ENCODE peak calls at places on chromosomes 11 and 22, in eight cellular contexts. K is GOT3; L is left cardiac atrium; S is effector memory CD4-positive, alpha-beta T cell; A is GM04503; D is AG10803; O is A549; X is naive thymus-derived CD8-positive, alpha-beta T cell. T is an unnamed sample.

GRCh38 chr11:10441652-10442503 is 13.2 kb upstream of the AMPD3 start:
- DNase-seq in X (no peak), K (no peak), D (no peak), L (no peak), O (no peak), S (no peak), A (no peak), T (no peak)

GRCh38 chr22:34567367-34567766 is 498.6 kb upstream of the ISX start:
- DNase-seq in S (no peak), O (no peak), A (no peak), D (no peak), L (no peak), K (no peak), X (no peak), T (no peak)

GRCh38 chr22:46077669-46078099 is 72.6 kb upstream of the PPARA start:
- DNase-seq in A (no peak), X (no peak), S (no peak), D (peak), L (peak), O (no peak), K (no peak), T (no peak)

GRCh38 chr11:87144266-87144665 is 106.5 kb downstream of the TMEM135 start:
- DNase-seq in A (no peak), D (no peak), X (no peak), L (no peak), O (no peak), K (no peak), S (no peak), T (no peak)

GRCh38 chr11:13140028-13140870 is 131.1 kb downstream of the RASSF10 start:
- DNase-seq in L (no peak), D (peak), K (no peak), X (no peak), O (peak), S (no peak), A (no peak), T (no peak)

GRCh38 chr11:9906043-9906791 is 242.3 kb downstream of the SWAP70 start:
- DNase-seq in S (no peak), K (no peak), A (peak), L (no peak), O (peak), D (peak), X (no peak), T (peak)

GRCh38 chr22:25282671-25283561 is 63.5 kb downstream of the CRYBB2 start:
- DNase-seq in K (no peak), D (no peak), X (no peak), L (no peak), S (no peak), O (no peak), A (no peak), T (no peak)

GRCh38 chr11:34145847-34146381 is 40.5 kb downstream of the NAT10 start:
- DNase-seq in A (no peak), S (no peak), D (no peak), O (no peak), L (no peak), X (no peak), K (no peak), T (no peak)

GRCh38 chr22:43118953-43119458 is 8.5 kb downstream of the BIK start:
- DNase-seq in A (no peak), S (no peak), O (no peak), L (no peak), D (no peak), X (no peak), K (no peak), T (no peak)

GRCh38 chr11:832529-833113 is at the start of gene CD151:
- DNase-seq in L (no peak), A (no peak), X (no peak), O (no peak), K (no peak), D (peak), S (no peak), T (peak)

GRCh38 chr11:73493838-73494598 is 103.9 kb downstream of the FAM168A start:
- DNase-seq in X (no peak), K (no peak), O (no peak), S (no peak), L (no peak), D (peak), A (peak), T (peak)

GRCh38 chr11:129131361-129131760 is 60.8 kb downstream of the ARHGAP32 start:
- DNase-seq in O (no peak), D (no peak), A (no peak), S (no peak), K (no peak), L (no peak), X (no peak), T (no peak)

GRCh38 chr11:118911113-118911879 is 14.4 kb downstream of the BCL9L start:
- DNase-seq in O (no peak), A (no peak), S (no peak), L (no peak), K (no peak), X (no peak), D (peak), T (no peak)

GRCh38 chr11:84234011-84234410 is 947.8 kb upstream of the CCDC90B start:
- DNase-seq in D (no peak), L (no peak), A (no peak), X (no peak), K (no peak), O (no peak), S (no peak), T (no peak)

GRCh38 chr22:49206281-49206680 is 621.4 kb downstream of the BRD1 start:
- DNase-seq in L (no peak), O (no peak), K (no peak), X (no peak), S (no peak), A (no peak), D (no peak), T (no peak)

GRCh38 chr11:46275964-46276641 is 1.4 kb upstream of the CREB3L1 start:
- DNase-seq in L (no peak), D (no peak), A (no peak), X (no peak), O (no peak), K (no peak), S (no peak), T (no peak)

GRCh38 chr22:46057206-46057605 is 80.2 kb upstream of the WNT7B start:
- DNase-seq in D (no peak), S (no peak), K (no peak), L (peak), O (no peak), X (no peak), A (no peak), T (no peak)

GRCh38 chr11:35477871-35478270 is 47.5 kb downstream of the PAMR1 start:
- DNase-seq in L (no peak), S (no peak), D (no peak), A (no peak), K (no peak), X (no peak), O (no peak), T (no peak)

GRCh38 chr22:19892249-19892879 is 37.7 kb upstream of the GNB1L start:
- DNase-seq in X (peak), S (peak), A (no peak), K (no peak), L (no peak), O (no peak), D (no peak), T (no peak)

GRCh38 chr22:46628756-46629155 is 8.6 kb downstream of the GRAMD4 start:
- DNase-seq in L (no peak), D (no peak), A (no peak), X (no peak), O (no peak), S (no peak), K (no peak), T (no peak)

GRCh38 chr11:106706355-106706754 is 311.9 kb downstream of the GUCY1A2 start:
- DNase-seq in S (no peak), L (no peak), K (no peak), D (peak), X (no peak), A (peak), O (peak), T (peak)

GRCh38 chr11:100932474-100933100 is 197.0 kb downstream of the PGR start:
- DNase-seq in K (no peak), S (no peak), X (no peak), O (peak), L (no peak), D (peak), A (no peak), T (peak)

GRCh38 chr22:49632199-49633009 is 195.3 kb downstream of the BRD1 start:
- DNase-seq in X (no peak), L (peak), D (peak), S (no peak), O (peak), A (peak), K (peak), T (peak)

GRCh38 chr11:61978703-61979661 is 11.5 kb upstream of the FTH1 start:
- DNase-seq in A (no peak), O (no peak), K (no peak), X (no peak), L (no peak), S (no peak), D (peak), T (no peak)

GRCh38 chr11:69125861-69126260 is 29.9 kb upstream of the SMIM38 start:
- DNase-seq in K (no peak), L (no peak), D (no peak), O (no peak), S (no peak), A (no peak), X (no peak), T (no peak)

GRCh38 chr22:46397514-46397913 is 62.0 kb downstream of the TRMU start:
- DNase-seq in X (no peak), K (no peak), S (no peak), L (no peak), D (no peak), O (no peak), A (no peak), T (no peak)

GRCh38 chr22:38353142-38353629 is 36.0 kb upstream of the CSNK1E start:
- DNase-seq in O (peak), S (peak), K (peak), A (no peak), L (peak), D (peak), X (peak), T (peak)

GRCh38 chr11:128789497-128790080 is 77.5 kb downstream of the KCNJ1 start:
- DNase-seq in S (no peak), O (no peak), L (no peak), A (no peak), K (no peak), D (no peak), X (no peak), T (no peak)

GRCh38 chr11:108863528-108863927 is 198.7 kb downstream of the DDX10 start:
- DNase-seq in A (no peak), S (no peak), L (no peak), O (no peak), X (peak), D (no peak), K (no peak), T (no peak)

GRCh38 chr11:78019808-78020207 is 3.3 kb downstream of the KCTD14 start:
- DNase-seq in L (no peak), S (no peak), D (no peak), K (no peak), X (no peak), O (no peak), A (no peak), T (no peak)

GRCh38 chr11:112266410-112266778 is 5.7 kb upstream of the PLET1 start:
- DNase-seq in L (no peak), K (no peak), A (no peak), S (no peak), D (no peak), X (no peak), O (no peak), T (no peak)

GRCh38 chr11:43366597-43367121 is 7.9 kb downstream of the TTC17 start:
- DNase-seq in D (peak), S (no peak), O (no peak), A (no peak), X (no peak), L (no peak), K (no peak), T (peak)

GRCh38 chr11:61524446-61524845 is 15.9 kb downstream of the LRRC10B start:
- DNase-seq in O (no peak), X (no peak), S (no peak), K (no peak), A (no peak), L (no peak), D (no peak), T (no peak)

GRCh38 chr22:45548991-45549736 is 46.5 kb downstream of the FBLN1 start:
- DNase-seq in S (no peak), X (no peak), D (peak), L (peak), A (peak), K (no peak), O (peak), T (no peak)

GRCh38 chr11:134662629-134663360 is 250.8 kb upstream of the B3GAT1 start:
- DNase-seq in D (no peak), L (no peak), K (no peak), X (no peak), S (no peak), O (no peak), A (no peak), T (no peak)

GRCh38 chr11:17313349-17314231 is 37.1 kb downstream of the NUCB2 start:
- DNase-seq in A (no peak), X (no peak), O (no peak), D (no peak), L (no peak), K (no peak), S (no peak), T (peak)

GRCh38 chr22:41576877-41577276 is 12.8 kb downstream of the PMM1 start:
- DNase-seq in L (peak), X (peak), O (peak), S (no peak), D (peak), K (no peak), A (no peak), T (peak)

GRCh38 chr22:25987948-25988347 is 181.3 kb upstream of the SEZ6L start:
- DNase-seq in L (no peak), S (no peak), A (no peak), X (no peak), D (no peak), K (no peak), O (no peak), T (no peak)

GRCh38 chr11:2377511-2378443 is 667 bp downstream of the CD81 start:
- DNase-seq in D (peak), K (no peak), S (peak), A (no peak), X (no peak), O (peak), L (peak), T (peak)